ENCODE peak calls at places on chromosomes 6 and 20, in five cellular contexts. One of them, this sample, is unnamed.

GRCh38 chr6:5619249-5619648 is 357.9 kb downstream of the FARS2 start:
- DNase-seq in trophoblast cell: no peak
- DNase-seq in neuronal stem cell: no peak
- DNase-seq in H1: no peak
- DNase-seq in IMR-90: no peak
- DNase-seq in this sample: no peak

GRCh38 chr6:100468966-100469859 is 4.5 kb upstream of the SIM1 start:
- DNase-seq in trophoblast cell: no peak
- DNase-seq in IMR-90: no peak
- DNase-seq in H1: peak
- DNase-seq in neuronal stem cell: no peak
- DNase-seq in this sample: peak

GRCh38 chr6:170292778-170293164 is 1.9 kb upstream of the DLL1 start:
- DNase-seq in trophoblast cell: no peak
- DNase-seq in neuronal stem cell: no peak
- DNase-seq in IMR-90: no peak
- DNase-seq in H1: no peak
- DNase-seq in this sample: no peak

GRCh38 chr6:161922631-161923119 is 648.8 kb upstream of the AGPAT4 start:
- DNase-seq in IMR-90: peak
- DNase-seq in H1: no peak
- DNase-seq in neuronal stem cell: no peak
- DNase-seq in trophoblast cell: peak
- DNase-seq in this sample: peak

GRCh38 chr6:99819853-99820252 is 174.2 kb downstream of the MCHR2 start:
- DNase-seq in neuronal stem cell: no peak
- DNase-seq in IMR-90: no peak
- DNase-seq in H1: no peak
- DNase-seq in trophoblast cell: no peak
- DNase-seq in this sample: no peak

GRCh38 chr20:5835870-5836269 is 85.7 kb downstream of the SHLD1 start:
- DNase-seq in IMR-90: peak
- DNase-seq in H1: no peak
- DNase-seq in neuronal stem cell: no peak
- DNase-seq in trophoblast cell: no peak
- DNase-seq in this sample: no peak

GRCh38 chr6:44004625-44005506 is 122.4 kb downstream of the MRPL14 start:
- DNase-seq in neuronal stem cell: no peak
- DNase-seq in trophoblast cell: no peak
- DNase-seq in IMR-90: peak
- DNase-seq in H1: no peak
- DNase-seq in this sample: no peak

GRCh38 chr6:96931198-96931597 is 6.7 kb downstream of the KLHL32 start:
- DNase-seq in H1: no peak
- DNase-seq in trophoblast cell: no peak
- DNase-seq in IMR-90: no peak
- DNase-seq in neuronal stem cell: no peak
- DNase-seq in this sample: no peak

GRCh38 chr6:33985333-33985751 is 160.5 kb downstream of the GRM4 start:
- DNase-seq in neuronal stem cell: no peak
- DNase-seq in IMR-90: no peak
- DNase-seq in trophoblast cell: no peak
- DNase-seq in H1: peak
- DNase-seq in this sample: peak

GRCh38 chr20:62668441-62669027 is 26.2 kb downstream of the SLCO4A1 start:
- DNase-seq in trophoblast cell: peak
- DNase-seq in neuronal stem cell: peak
- DNase-seq in IMR-90: peak
- DNase-seq in H1: peak
- DNase-seq in this sample: peak

GRCh38 chr6:45074423-45074822 is 253.7 kb upstream of the RUNX2 start:
- DNase-seq in neuronal stem cell: no peak
- DNase-seq in IMR-90: no peak
- DNase-seq in H1: no peak
- DNase-seq in trophoblast cell: no peak
- DNase-seq in this sample: no peak

GRCh38 chr20:10185741-10186558 is 32.7 kb upstream of the SNAP25 start:
- DNase-seq in IMR-90: no peak
- DNase-seq in neuronal stem cell: no peak
- DNase-seq in trophoblast cell: no peak
- DNase-seq in H1: no peak
- DNase-seq in this sample: no peak

GRCh38 chr20:57473246-57474042 is 51.5 kb downstream of the CTCFL start:
- DNase-seq in IMR-90: no peak
- DNase-seq in neuronal stem cell: no peak
- DNase-seq in H1: no peak
- DNase-seq in trophoblast cell: no peak
- DNase-seq in this sample: no peak

GRCh38 chr6:104789770-104790190 is 69.9 kb downstream of the HACE1 start:
- DNase-seq in trophoblast cell: no peak
- DNase-seq in H1: no peak
- DNase-seq in neuronal stem cell: no peak
- DNase-seq in IMR-90: peak
- DNase-seq in this sample: no peak

GRCh38 chr6:108588586-108588985 is 27.9 kb downstream of the FOXO3 start:
- DNase-seq in H1: no peak
- DNase-seq in IMR-90: peak
- DNase-seq in neuronal stem cell: no peak
- DNase-seq in trophoblast cell: no peak
- DNase-seq in this sample: no peak

GRCh38 chr6:117508450-117508971 is 26.0 kb downstream of the DCBLD1 start:
- DNase-seq in trophoblast cell: no peak
- DNase-seq in IMR-90: no peak
- DNase-seq in neuronal stem cell: no peak
- DNase-seq in H1: no peak
- DNase-seq in this sample: no peak

GRCh38 chr6:5869261-5869660 is 137.5 kb downstream of the NRN1 start:
- DNase-seq in IMR-90: no peak
- DNase-seq in H1: no peak
- DNase-seq in neuronal stem cell: no peak
- DNase-seq in trophoblast cell: no peak
- DNase-seq in this sample: no peak

GRCh38 chr6:128515550-128516513 is 4.6 kb downstream of the PTPRK start:
- DNase-seq in trophoblast cell: no peak
- DNase-seq in IMR-90: peak
- DNase-seq in neuronal stem cell: no peak
- DNase-seq in H1: no peak
- DNase-seq in this sample: no peak

GRCh38 chr6:37382954-37383353 is 29.2 kb downstream of the RNF8 start:
- DNase-seq in IMR-90: no peak
- DNase-seq in H1: no peak
- DNase-seq in trophoblast cell: no peak
- DNase-seq in neuronal stem cell: no peak
- DNase-seq in this sample: no peak

GRCh38 chr6:136324981-136325380 is 35.3 kb upstream of the BCLAF1 start:
- DNase-seq in trophoblast cell: no peak
- DNase-seq in H1: no peak
- DNase-seq in IMR-90: no peak
- DNase-seq in neuronal stem cell: no peak
- DNase-seq in this sample: no peak

GRCh38 chr20:13744403-13744802 is 40.3 kb downstream of the ESF1 start:
- DNase-seq in trophoblast cell: no peak
- DNase-seq in H1: no peak
- DNase-seq in neuronal stem cell: no peak
- DNase-seq in IMR-90: no peak
- DNase-seq in this sample: no peak

GRCh38 chr6:32082951-32083350 is 26.2 kb downstream of the TNXB start:
- DNase-seq in IMR-90: no peak
- DNase-seq in neuronal stem cell: no peak
- DNase-seq in trophoblast cell: peak
- DNase-seq in H1: no peak
- DNase-seq in this sample: no peak

GRCh38 chr20:44703183-44703925 is 11.8 kb upstream of the CCN5 start:
- DNase-seq in neuronal stem cell: no peak
- DNase-seq in trophoblast cell: no peak
- DNase-seq in H1: no peak
- DNase-seq in IMR-90: no peak
- DNase-seq in this sample: no peak

GRCh38 chr6:132964101-132964867 is 149.9 kb downstream of the RPS12 start:
- DNase-seq in trophoblast cell: no peak
- DNase-seq in neuronal stem cell: no peak
- DNase-seq in IMR-90: peak
- DNase-seq in H1: no peak
- DNase-seq in this sample: no peak

GRCh38 chr6:167683028-167683862 is 143.5 kb upstream of the AFDN start:
- DNase-seq in trophoblast cell: no peak
- DNase-seq in neuronal stem cell: no peak
- DNase-seq in H1: no peak
- DNase-seq in IMR-90: peak
- DNase-seq in this sample: no peak

GRCh38 chr6:119325559-119326240 is 23.9 kb downstream of the MAN1A1 start:
- DNase-seq in trophoblast cell: no peak
- DNase-seq in H1: no peak
- DNase-seq in IMR-90: no peak
- DNase-seq in neuronal stem cell: no peak
- DNase-seq in this sample: no peak

GRCh38 chr6:137430954-137431353 is 63.2 kb downstream of the OLIG3 start:
- DNase-seq in H1: no peak
- DNase-seq in IMR-90: no peak
- DNase-seq in trophoblast cell: no peak
- DNase-seq in neuronal stem cell: no peak
- DNase-seq in this sample: no peak

GRCh38 chr6:27966816-27967426 is 9.9 kb downstream of the OR2B6 start:
- DNase-seq in trophoblast cell: no peak
- DNase-seq in neuronal stem cell: no peak
- DNase-seq in IMR-90: no peak
- DNase-seq in H1: no peak
- DNase-seq in this sample: no peak
- H2BK120ac ChIP-seq in trophoblast cell: no peak
- H2BK120ac ChIP-seq in neuronal stem cell: peak
- H2BK120ac ChIP-seq in IMR-90: no peak
- H2BK120ac ChIP-seq in H1: no peak
- H2BK120ac ChIP-seq in this sample: no peak

GRCh38 chr20:50012282-50013263 is 29.8 kb downstream of the SNAI1 start:
- DNase-seq in H1: no peak
- DNase-seq in trophoblast cell: no peak
- DNase-seq in IMR-90: no peak
- DNase-seq in neuronal stem cell: no peak
- DNase-seq in this sample: no peak
- H2BK120ac ChIP-seq in H1: no peak
- H2BK120ac ChIP-seq in trophoblast cell: no peak
- H2BK120ac ChIP-seq in IMR-90: no peak
- H2BK120ac ChIP-seq in neuronal stem cell: no peak
- H2BK120ac ChIP-seq in this sample: no peak

GRCh38 chr6:155340464-155341129 is 26.3 kb upstream of the TFB1M start:
- DNase-seq in neuronal stem cell: no peak
- DNase-seq in IMR-90: peak
- DNase-seq in H1: no peak
- DNase-seq in trophoblast cell: no peak
- DNase-seq in this sample: peak
- H2BK120ac ChIP-seq in neuronal stem cell: no peak
- H2BK120ac ChIP-seq in IMR-90: peak
- H2BK120ac ChIP-seq in H1: no peak
- H2BK120ac ChIP-seq in trophoblast cell: no peak
- H2BK120ac ChIP-seq in this sample: no peak

GRCh38 chr6:7441048-7441775 is 51.6 kb downstream of the RIOK1 start:
- DNase-seq in IMR-90: no peak
- DNase-seq in trophoblast cell: no peak
- DNase-seq in H1: no peak
- DNase-seq in neuronal stem cell: no peak
- DNase-seq in this sample: no peak
- H2BK120ac ChIP-seq in IMR-90: no peak
- H2BK120ac ChIP-seq in trophoblast cell: no peak
- H2BK120ac ChIP-seq in H1: no peak
- H2BK120ac ChIP-seq in neuronal stem cell: peak
- H2BK120ac ChIP-seq in this sample: no peak

DNA sequence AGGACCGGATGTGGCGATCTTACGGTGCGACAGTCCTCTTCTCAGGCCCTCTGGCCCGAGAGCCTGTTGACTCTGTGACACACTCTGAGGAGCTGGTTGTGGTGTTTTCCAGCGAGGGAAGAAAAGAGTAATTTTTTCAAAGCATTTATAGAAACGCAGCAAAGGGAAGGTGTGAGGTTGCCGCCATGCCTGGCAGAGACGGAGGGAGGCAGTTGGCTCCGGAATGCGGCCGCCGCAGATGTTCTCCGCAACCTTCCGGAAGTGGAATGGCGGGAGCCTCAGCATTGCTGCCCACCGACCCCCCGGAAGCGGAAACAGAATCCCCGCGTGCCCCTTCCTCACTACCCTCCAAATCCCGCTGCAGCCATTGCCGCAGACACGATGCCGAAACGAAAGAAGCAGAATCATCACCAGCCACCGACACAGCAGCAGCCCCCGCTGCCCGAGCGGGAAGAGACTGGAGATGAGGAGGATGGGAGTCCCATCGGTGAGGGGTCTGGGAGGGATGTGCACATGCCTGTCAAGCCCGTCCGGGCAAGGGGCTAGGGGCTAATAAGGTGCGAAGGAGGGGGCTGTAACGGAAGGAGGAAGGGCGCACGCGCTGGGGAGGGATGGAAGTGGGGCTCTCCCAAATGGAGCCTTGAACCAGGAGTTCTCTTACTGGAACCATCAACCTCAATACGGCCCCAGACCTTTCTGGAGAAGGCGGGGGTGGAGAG is at the start of gene PRR3:
- DNase-seq in IMR-90: peak
- DNase-seq in H1: peak
- DNase-seq in trophoblast cell: peak
- DNase-seq in neuronal stem cell: peak
- DNase-seq in this sample: peak
- H2BK120ac ChIP-seq in IMR-90: peak
- H2BK120ac ChIP-seq in H1: no peak
- H2BK120ac ChIP-seq in trophoblast cell: peak
- H2BK120ac ChIP-seq in neuronal stem cell: peak
- H2BK120ac ChIP-seq in this sample: no peak